ENCODE peak calls at places on chromosomes 2 and 18, in ten cellular contexts. N, F, J, E, X, P, V, Q, I and M are unnamed samples.

GRCh38 chr18:3916082-3916481 is 466.1 kb downstream of the TGIF1 start:
- DNase-seq in N (no peak), F (no peak), J (no peak), E (no peak), X (no peak), P (no peak), V (no peak), Q (no peak), I (no peak), M (no peak)

GRCh38 chr2:237558918-237559645 is 7.3 kb upstream of the PRLH start:
- DNase-seq in N (peak; percentile 45), F (peak; percentile 82), J (no peak), E (no peak), X (no peak), P (peak; percentile 34), V (no peak), Q (no peak), I (no peak), M (no peak)

GRCh38 chr18:63949068-63949737 is at the start of gene HMSD:
- DNase-seq in N (peak; percentile 72), F (peak; percentile 50), J (peak; percentile 28), E (peak; percentile 83), X (peak; percentile 56), P (peak; percentile 72), V (peak; percentile 43), Q (no peak), I (peak; percentile 44), M (peak; percentile 51)

GRCh38 chr2:157830696-157831570 is 45.2 kb downstream of the ACVR1 start:
- DNase-seq in N (peak; percentile 72), F (peak; percentile 97), J (no peak), E (no peak), X (no peak), P (peak; percentile 87), V (peak; percentile 67), Q (no peak), I (no peak), M (no peak)

GRCh38 chr18:58093311-58093790 is 49.3 kb downstream of the NEDD4L start:
- DNase-seq in N (no peak), F (no peak), J (no peak), E (peak; percentile 41), X (no peak), P (peak; percentile 41), V (no peak), Q (no peak), I (no peak), M (no peak)

GRCh38 chr2:241417626-241418025 is 61.5 kb downstream of the FARP2 start:
- DNase-seq in N (no peak), F (no peak), J (no peak), E (no peak), X (no peak), P (no peak), V (no peak), Q (no peak), I (no peak), M (peak; percentile 26)

GRCh38 chr2:158936978-158937377 is 31.5 kb upstream of the TANC1 start:
- DNase-seq in N (peak; percentile 42), F (peak; percentile 87), J (no peak), E (no peak), X (no peak), P (peak; percentile 67), V (no peak), Q (no peak), I (no peak), M (no peak)

GRCh38 chr2:138716183-138716582 is 64.0 kb downstream of the NXPH2 start:
- DNase-seq in N (no peak), F (peak; percentile 8), J (no peak), E (peak; percentile 44), X (no peak), P (peak; percentile 43), V (peak; percentile 21), Q (peak; percentile 5), I (no peak), M (peak; percentile 70)

GRCh38 chr2:197915548-197916265 is 111.3 kb downstream of the PLCL1 start:
- DNase-seq in N (no peak), F (peak; percentile 82), J (no peak), E (no peak), X (no peak), P (no peak), V (no peak), Q (no peak), I (no peak), M (no peak)

GRCh38 chr18:70366174-70366573 is 77.3 kb downstream of the SOCS6 start:
- DNase-seq in N (no peak), F (no peak), J (no peak), E (peak; percentile 83), X (no peak), P (no peak), V (no peak), Q (no peak), I (no peak), M (no peak)

GRCh38 chr2:170146784-170147183 is 31.2 kb upstream of the MYO3B start:
- DNase-seq in N (no peak), F (no peak), J (no peak), E (no peak), X (no peak), P (no peak), V (no peak), Q (no peak), I (no peak), M (no peak)

GRCh38 chr2:88187038-88187676 is 17.0 kb downstream of the THNSL2 start:
- DNase-seq in N (peak; percentile 90), F (peak; percentile 69), J (peak; percentile 47), E (peak; percentile 96), X (peak; percentile 82), P (peak; percentile 77), V (peak; percentile 61), Q (peak; percentile 19), I (peak; percentile 74), M (peak; percentile 61)

GRCh38 chr2:96527052-96527964 is 9.2 kb upstream of the ARID5A start:
- DNase-seq in N (peak; percentile 65), F (peak; percentile 77), J (no peak), E (peak; percentile 68), X (peak; percentile 56), P (no peak), V (no peak), Q (no peak), I (peak; percentile 84), M (no peak)

GRCh38 chr2:177645241-177645640 is 252.7 kb downstream of the AGPS start:
- DNase-seq in N (no peak), F (no peak), J (no peak), E (no peak), X (no peak), P (no peak), V (no peak), Q (no peak), I (no peak), M (no peak)

GRCh38 chr18:31255953-31256352 is 62.0 kb upstream of the DSG1 start:
- DNase-seq in N (no peak), F (no peak), J (no peak), E (no peak), X (no peak), P (no peak), V (no peak), Q (no peak), I (no peak), M (no peak)

GRCh38 chr2:8581048-8581561 is 100.8 kb upstream of the ID2 start:
- DNase-seq in N (no peak), F (no peak), J (no peak), E (no peak), X (no peak), P (no peak), V (no peak), Q (peak; percentile 65), I (no peak), M (no peak)

GRCh38 chr2:215522237-215522636 is 86.4 kb upstream of the FN1 start:
- DNase-seq in N (no peak), F (no peak), J (no peak), E (no peak), X (no peak), P (no peak), V (no peak), Q (no peak), I (no peak), M (no peak)

GRCh38 chr2:41728757-41729338 is 319.0 kb upstream of the PKDCC start:
- DNase-seq in N (no peak), F (no peak), J (no peak), E (no peak), X (no peak), P (no peak), V (no peak), Q (no peak), I (no peak), M (peak; percentile 17)

GRCh38 chr2:25982273-25982967 is at the start of gene KIF3C:
- DNase-seq in N (peak; percentile 81), F (peak; percentile 80), J (peak; percentile 63), E (peak; percentile 97), X (peak; percentile 95), P (peak; percentile 64), V (no peak), Q (peak; percentile 79), I (peak; percentile 67), M (peak; percentile 69)

GRCh38 chr2:19627359-19627758 is 268.9 kb upstream of the OSR1 start:
- DNase-seq in N (no peak), F (no peak), J (no peak), E (no peak), X (no peak), P (no peak), V (no peak), Q (no peak), I (no peak), M (no peak)

GRCh38 chr18:13279181-13280065 is 60.9 kb downstream of the LDLRAD4 start:
- DNase-seq in N (no peak), F (no peak), J (no peak), E (no peak), X (no peak), P (no peak), V (no peak), Q (no peak), I (no peak), M (no peak)

GRCh38 chr2:85545780-85546240 is 6.8 kb downstream of the MAT2A start:
- DNase-seq in N (no peak), F (no peak), J (no peak), E (no peak), X (no peak), P (peak; percentile 33), V (peak; percentile 43), Q (no peak), I (no peak), M (peak; percentile 76)
- H3K9me2 ChIP-seq in N (no peaks in the 10 kb centered on the region), F (no peaks in the 10 kb centered on the region), J (no peaks in the 10 kb centered on the region), E (no peaks in the 10 kb centered on the region), X (no peaks in the 10 kb centered on the region), P (no peaks in the 10 kb centered on the region), V (no peaks in the 10 kb centered on the region), Q (no peaks in the 10 kb centered on the region), I (no peaks in the 10 kb centered on the region), M (no peaks in the 10 kb centered on the region)

GRCh38 chr18:8176554-8176953 is 432.7 kb upstream of the RAB12 start:
- DNase-seq in N (no peak), F (no peak), J (no peak), E (peak; percentile 18), X (no peak), P (no peak), V (no peak), Q (no peak), I (no peak), M (no peak)
- H3K9me2 ChIP-seq in N (no peaks in the 10 kb centered on the region), F (no peaks in the 10 kb centered on the region), J (no peaks in the 10 kb centered on the region), E (peaks cover 3% of the 10 kb centered on the region), X (no peaks in the 10 kb centered on the region), P (no peaks in the 10 kb centered on the region), V (no peaks in the 10 kb centered on the region), Q (no peaks in the 10 kb centered on the region), I (no peaks in the 10 kb centered on the region), M (no peaks in the 10 kb centered on the region)

GRCh38 chr2:55245411-55245810 is 12.9 kb downstream of the RPS27A start:
- DNase-seq in N (no peak), F (no peak), J (no peak), E (no peak), X (no peak), P (no peak), V (no peak), Q (no peak), I (peak; percentile 58), M (no peak)
- H3K9me2 ChIP-seq in N (no peaks in the 10 kb centered on the region), F (no peaks in the 10 kb centered on the region), J (no peaks in the 10 kb centered on the region), E (no peaks in the 10 kb centered on the region), X (no peaks in the 10 kb centered on the region), P (no peaks in the 10 kb centered on the region), V (no peaks in the 10 kb centered on the region), Q (no peaks in the 10 kb centered on the region), I (no peaks in the 10 kb centered on the region), M (no peaks in the 10 kb centered on the region)

GRCh38 chr18:76006151-76006550 is 488.9 kb downstream of the ZNF516 start:
- DNase-seq in N (no peak), F (no peak), J (no peak), E (no peak), X (no peak), P (no peak), V (no peak), Q (no peak), I (no peak), M (no peak)
- H3K9me2 ChIP-seq in N (no peaks in the 10 kb centered on the region), F (no peaks in the 10 kb centered on the region), J (no peaks in the 10 kb centered on the region), E (peaks cover 4% of the 10 kb centered on the region), X (no peaks in the 10 kb centered on the region), P (no peaks in the 10 kb centered on the region), V (no peaks in the 10 kb centered on the region), Q (no peaks in the 10 kb centered on the region), I (no peaks in the 10 kb centered on the region), M (no peaks in the 10 kb centered on the region)